ENCODE peak calls at places on chromosomes 16 and 17, in four cellular contexts. One of them, this sample, is unnamed. For H3K27me3, the result is how much of the 10 kb centered on the place peaks cover.

GRCh38 chr17:31171711-31172110 is 76.9 kb downstream of the NF1 start:
- DNase-seq in psoas muscle: no peak
- DNase-seq in MM.1S: no peak
- DNase-seq in body of pancreas: no peak
- DNase-seq in this sample: no peak

GRCh38 chr17:39740357-39741111 is 2.8 kb downstream of the GRB7 start:
- DNase-seq in MM.1S: no peak
- DNase-seq in psoas muscle: peak
- DNase-seq in body of pancreas: peak
- DNase-seq in this sample: no peak

GRCh38 chr17:8487130-8487645 is 51.5 kb downstream of the NDEL1 start:
- DNase-seq in body of pancreas: no peak
- DNase-seq in psoas muscle: no peak
- DNase-seq in MM.1S: no peak
- DNase-seq in this sample: no peak

GRCh38 chr16:70691223-70692129 is 5.6 kb upstream of the MTSS2 start:
- DNase-seq in MM.1S: no peak
- DNase-seq in psoas muscle: peak
- DNase-seq in body of pancreas: peak
- DNase-seq in this sample: no peak

GRCh38 chr17:10616502-10617119 is 40.5 kb downstream of the MYH3 start:
- DNase-seq in psoas muscle: peak
- DNase-seq in body of pancreas: peak
- DNase-seq in MM.1S: peak
- DNase-seq in this sample: no peak

GRCh38 chr16:54446639-54447038 is 160.1 kb upstream of the IRX3 start:
- DNase-seq in MM.1S: no peak
- DNase-seq in psoas muscle: peak
- DNase-seq in body of pancreas: no peak
- DNase-seq in this sample: no peak

GRCh38 chr17:41492351-41492750 is 2.6 kb upstream of the KRT36 start:
- DNase-seq in psoas muscle: no peak
- DNase-seq in MM.1S: no peak
- DNase-seq in body of pancreas: no peak
- DNase-seq in this sample: no peak

GRCh38 chr16:85605912-85606841 is 6.9 kb upstream of the GSE1 start:
- DNase-seq in psoas muscle: no peak
- DNase-seq in MM.1S: no peak
- DNase-seq in body of pancreas: peak
- DNase-seq in this sample: no peak

GRCh38 chr17:31598388-31598760 is 206.9 kb downstream of the RAB11FIP4 start:
- DNase-seq in psoas muscle: no peak
- DNase-seq in body of pancreas: no peak
- DNase-seq in MM.1S: no peak
- DNase-seq in this sample: no peak

GRCh38 chr17:44257815-44258750 is 9.9 kb downstream of the SLC4A1 start:
- DNase-seq in MM.1S: no peak
- DNase-seq in psoas muscle: no peak
- DNase-seq in body of pancreas: no peak
- DNase-seq in this sample: no peak

GRCh38 chr16:84828322-84828721 is 8.5 kb downstream of the CRISPLD2 start:
- DNase-seq in body of pancreas: no peak
- DNase-seq in MM.1S: no peak
- DNase-seq in psoas muscle: no peak
- DNase-seq in this sample: no peak

GRCh38 chr17:978110-979093 is 1.2 kb downstream of the NXN start:
- DNase-seq in MM.1S: no peak
- DNase-seq in body of pancreas: peak
- DNase-seq in psoas muscle: peak
- DNase-seq in this sample: no peak

GRCh38 chr17:44777394-44778348 is 18.9 kb downstream of the ADAM11 start:
- DNase-seq in body of pancreas: no peak
- DNase-seq in psoas muscle: no peak
- DNase-seq in MM.1S: no peak
- DNase-seq in this sample: no peak

GRCh38 chr17:10993126-10993525 is 155.2 kb upstream of the PIRT start:
- DNase-seq in MM.1S: no peak
- DNase-seq in body of pancreas: no peak
- DNase-seq in psoas muscle: peak
- DNase-seq in this sample: no peak

GRCh38 chr16:53080345-53081031 is 25.7 kb downstream of the CHD9 start:
- DNase-seq in MM.1S: no peak
- DNase-seq in body of pancreas: peak
- DNase-seq in psoas muscle: peak
- DNase-seq in this sample: no peak

GRCh38 chr16:839643-840408 is 39.3 kb upstream of the GNG13 start:
- DNase-seq in MM.1S: no peak
- DNase-seq in psoas muscle: peak
- DNase-seq in body of pancreas: no peak
- DNase-seq in this sample: no peak

GRCh38 chr17:2745317-2746037 is 4.0 kb downstream of the CCDC92B start:
- DNase-seq in body of pancreas: no peak
- DNase-seq in MM.1S: no peak
- DNase-seq in psoas muscle: no peak
- DNase-seq in this sample: no peak

GRCh38 chr17:32622540-32622939 is 135.7 kb downstream of the CDK5R1 start:
- DNase-seq in psoas muscle: no peak
- DNase-seq in body of pancreas: no peak
- DNase-seq in MM.1S: no peak
- DNase-seq in this sample: no peak

GRCh38 chr17:77723909-77724875 is 234.3 kb upstream of the TNRC6C start:
- DNase-seq in psoas muscle: no peak
- DNase-seq in MM.1S: peak
- DNase-seq in body of pancreas: no peak
- DNase-seq in this sample: no peak

GRCh38 chr16:46673320-46674013 is 15.5 kb downstream of the VPS35 start:
- DNase-seq in MM.1S: peak
- DNase-seq in body of pancreas: peak
- DNase-seq in psoas muscle: no peak
- DNase-seq in this sample: no peak

GRCh38 chr16:65061263-65061662 is 60.6 kb downstream of the CDH11 start:
- DNase-seq in psoas muscle: no peak
- DNase-seq in body of pancreas: no peak
- DNase-seq in MM.1S: no peak
- DNase-seq in this sample: no peak

GRCh38 chr16:67256701-67257230 is 8.0 kb downstream of the SLC9A5 start:
- DNase-seq in body of pancreas: no peak
- DNase-seq in psoas muscle: peak
- DNase-seq in MM.1S: no peak
- DNase-seq in this sample: no peak

GRCh38 chr17:1111599-1112443 is 68.0 kb downstream of the ABR start:
- DNase-seq in psoas muscle: peak
- DNase-seq in MM.1S: no peak
- DNase-seq in body of pancreas: no peak
- DNase-seq in this sample: no peak

GRCh38 chr16:65876624-65877023 is 489.9 kb upstream of the CDH5 start:
- DNase-seq in body of pancreas: no peak
- DNase-seq in psoas muscle: no peak
- DNase-seq in MM.1S: no peak
- DNase-seq in this sample: no peak

GRCh38 chr16:29926675-29927522 is 873 bp upstream of the KCTD13 start:
- DNase-seq in psoas muscle: no peak
- DNase-seq in body of pancreas: peak
- DNase-seq in MM.1S: no peak
- DNase-seq in this sample: no peak

GRCh38 chr17:6924121-6924676 is 71.7 kb upstream of the ALOX12 start:
- DNase-seq in body of pancreas: no peak
- DNase-seq in psoas muscle: no peak
- DNase-seq in MM.1S: no peak
- DNase-seq in this sample: no peak

GRCh38 chr16:47644661-47645060 is 183.5 kb downstream of the PHKB start:
- DNase-seq in body of pancreas: no peak
- DNase-seq in MM.1S: no peak
- DNase-seq in psoas muscle: no peak
- DNase-seq in this sample: no peak

GRCh38 chr17:36641331-36641876 is 40.0 kb downstream of the MRM1 start:
- DNase-seq in MM.1S: no peak
- DNase-seq in psoas muscle: no peak
- DNase-seq in body of pancreas: no peak
- DNase-seq in this sample: no peak

GRCh38 chr16:10862432-10862831 is 14.6 kb upstream of the CIITA start:
- DNase-seq in psoas muscle: no peak
- DNase-seq in body of pancreas: peak
- DNase-seq in MM.1S: no peak
- DNase-seq in this sample: no peak

GRCh38 chr17:73091770-73092517 is 544 bp downstream of the SLC39A11 start:
- DNase-seq in body of pancreas: peak
- DNase-seq in MM.1S: no peak
- DNase-seq in psoas muscle: no peak
- DNase-seq in this sample: peak

GRCh38 chr16:48542020-48542473 is 67.9 kb downstream of the N4BP1 start:
- DNase-seq in body of pancreas: no peak
- DNase-seq in MM.1S: no peak
- DNase-seq in psoas muscle: peak
- DNase-seq in this sample: no peak

GRCh38 chr16:28140788-28141618 is 70.8 kb downstream of the XPO6 start:
- DNase-seq in psoas muscle: no peak
- DNase-seq in MM.1S: peak
- DNase-seq in body of pancreas: peak
- DNase-seq in this sample: peak

GRCh38 chr17:42129109-42129837 is 6.7 kb downstream of the HSPB9 start:
- DNase-seq in psoas muscle: no peak
- DNase-seq in MM.1S: no peak
- DNase-seq in body of pancreas: no peak
- DNase-seq in this sample: no peak

GRCh38 chr16:31501966-31502348 is 6.2 kb downstream of the RUSF1 start:
- DNase-seq in MM.1S: no peak
- DNase-seq in body of pancreas: no peak
- DNase-seq in psoas muscle: no peak
- DNase-seq in this sample: no peak

GRCh38 chr17:78883533-78884131 is 19.4 kb downstream of the CEP295NL start:
- DNase-seq in body of pancreas: peak
- DNase-seq in MM.1S: no peak
- DNase-seq in psoas muscle: peak
- DNase-seq in this sample: no peak

GRCh38 chr17:12974319-12974661 is 43.5 kb downstream of the ELAC2 start:
- DNase-seq in MM.1S: no peak
- DNase-seq in body of pancreas: no peak
- DNase-seq in psoas muscle: no peak
- DNase-seq in this sample: no peak

GRCh38 chr17:12977008-12977751 is 40.6 kb downstream of the ELAC2 start:
- DNase-seq in psoas muscle: no peak
- DNase-seq in body of pancreas: no peak
- DNase-seq in MM.1S: no peak
- DNase-seq in this sample: no peak

GRCh38 chr17:12967962-12968361 is 49.9 kb downstream of the ELAC2 start:
- DNase-seq in MM.1S: no peak
- DNase-seq in body of pancreas: no peak
- DNase-seq in psoas muscle: no peak
- DNase-seq in this sample: no peak

GRCh38 chr17:12979255-12979654 is 38.6 kb downstream of the ELAC2 start:
- DNase-seq in body of pancreas: no peak
- DNase-seq in psoas muscle: no peak
- DNase-seq in MM.1S: no peak
- DNase-seq in this sample: no peak

DNA sequence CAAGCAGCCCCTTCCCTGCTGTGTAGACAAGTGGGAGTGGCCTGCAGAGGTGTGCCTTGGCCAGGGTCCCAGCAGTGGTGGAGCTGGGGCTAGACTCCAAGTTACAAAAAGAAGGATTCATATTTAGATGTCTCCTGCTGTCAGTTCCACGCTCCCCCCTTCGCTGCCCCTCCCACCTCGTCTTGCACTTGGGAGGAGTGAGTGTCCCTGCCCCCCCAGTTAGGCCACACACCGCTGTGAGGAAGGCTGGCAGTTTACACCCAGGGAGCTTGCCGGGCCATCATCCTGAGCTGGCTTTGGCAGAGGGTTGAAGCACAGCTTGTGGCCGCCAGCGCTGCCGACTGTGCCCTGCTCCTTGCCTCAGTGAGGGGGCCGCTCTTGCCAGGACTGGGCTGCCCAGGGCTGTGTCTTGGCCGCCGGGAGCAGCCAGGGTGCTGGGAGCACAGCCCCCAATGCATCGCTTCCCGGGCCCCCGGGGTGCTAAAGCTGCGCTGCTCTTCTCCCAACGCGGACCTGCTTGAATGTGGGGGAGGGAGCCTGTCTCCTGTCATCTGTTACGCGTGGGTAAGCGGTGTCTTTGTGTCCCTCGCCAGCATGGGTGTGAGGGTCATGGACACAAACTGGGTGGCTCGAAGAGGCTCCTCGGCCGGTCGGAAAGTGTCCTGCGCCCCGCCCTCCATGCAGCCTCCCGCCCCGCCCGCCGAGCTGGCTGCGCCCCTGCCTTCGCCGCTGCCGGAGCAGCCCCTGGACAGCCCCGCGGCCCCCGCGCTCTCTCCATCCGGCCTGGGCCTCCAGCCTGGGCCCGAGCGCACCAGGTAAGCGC is 44.1 kb downstream of the ELAC2 start:
- DNase-seq in MM.1S: no peak
- DNase-seq in psoas muscle: no peak
- DNase-seq in body of pancreas: no peak
- DNase-seq in this sample: no peak
- H3K4me3 ChIP-seq in MM.1S: no peak
- H3K4me3 ChIP-seq in psoas muscle: peak
- H3K4me3 ChIP-seq in body of pancreas: no peak
- H3K4me3 ChIP-seq in this sample: no peak

DNA sequence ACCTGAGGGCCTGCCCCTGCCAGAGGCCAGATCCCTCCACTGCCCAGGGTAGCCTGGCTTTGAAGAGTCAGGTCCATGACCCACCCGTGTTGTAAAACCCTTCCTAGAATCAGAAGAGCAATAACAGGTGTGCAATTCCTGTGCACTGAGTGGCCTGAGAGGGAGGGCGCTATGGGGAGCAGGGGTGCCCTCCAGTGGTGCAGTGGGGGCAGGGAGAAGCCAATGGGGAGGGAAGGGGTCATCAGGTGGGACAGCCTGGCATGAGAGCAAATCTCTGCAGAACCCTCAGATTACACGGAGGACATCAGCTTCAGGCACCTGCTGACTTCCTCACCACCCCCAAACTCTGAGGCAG is 72.9 kb upstream of the ZNF469 start:
- DNase-seq in MM.1S: no peak
- DNase-seq in psoas muscle: peak
- DNase-seq in body of pancreas: no peak
- DNase-seq in this sample: no peak
- TF ChIP-seq CTCF in MM.1S: no peak
- TF ChIP-seq CTCF in psoas muscle: peak
- TF ChIP-seq CTCF in body of pancreas: no peak
- TF ChIP-seq CTCF in this sample: no peak

GRCh38 chr17:34566873-34567272 is 12.5 kb upstream of the TMEM132E start:
- DNase-seq in MM.1S: no peak
- DNase-seq in psoas muscle: no peak
- DNase-seq in body of pancreas: no peak
- DNase-seq in this sample: no peak
- H3K27me3 ChIP-seq in MM.1S: under half
- H3K27me3 ChIP-seq in psoas muscle: under half
- H3K27me3 ChIP-seq in body of pancreas: under half
- H3K27me3 ChIP-seq in this sample: under half

DNA sequence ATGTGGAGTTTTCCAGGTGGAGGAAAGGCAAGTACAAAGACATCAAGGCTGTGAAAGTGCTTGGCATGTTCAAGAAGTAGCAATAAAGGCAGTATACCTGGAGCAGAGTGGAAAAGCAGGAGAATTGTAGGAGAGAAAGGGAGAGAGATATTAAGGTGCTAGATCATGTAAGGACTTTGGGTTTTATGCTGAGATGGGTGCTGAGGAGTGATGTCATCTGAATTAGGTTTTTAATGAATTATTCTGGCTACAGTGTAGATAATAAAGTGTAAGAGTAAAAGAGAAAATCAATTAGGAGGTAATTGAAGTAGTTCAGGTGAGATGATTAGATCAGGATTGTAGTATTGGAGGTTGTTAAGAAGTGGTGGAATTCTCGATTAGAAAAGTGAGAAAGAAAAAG is 34.0 kb downstream of the NFAT5 start:
- DNase-seq in psoas muscle: no peak
- DNase-seq in MM.1S: no peak
- DNase-seq in body of pancreas: no peak
- DNase-seq in this sample: no peak
- H3K4me3 ChIP-seq in psoas muscle: no peak
- H3K4me3 ChIP-seq in MM.1S: no peak
- H3K4me3 ChIP-seq in body of pancreas: no peak
- H3K4me3 ChIP-seq in this sample: no peak